ENCODE peak calls at places on chromosome 19, in eight cellular contexts. L, G, Q, U, K, C, I and X are unnamed samples.
A peak's percentile ranks its signal among the peaks of the same experiment; 100 is the strongest.

GRCh38 chr19:15810335-15810734 is 5.1 kb downstream of the OR10H1 start:
- DNase-seq in L (no peak), G (no peak), Q (no peak), U (no peak), K (no peak), C (no peak), I (no peak), X (no peak)

GRCh38 chr19:47663435-47663910 is 49.7 kb upstream of the EHD2 start:
- DNase-seq in L (no peak), G (no peak), Q (no peak), U (no peak), K (no peak), C (peak; percentile 98), I (no peak), X (peak; percentile 85)

GRCh38 chr19:14916848-14917247 is 24.4 kb upstream of the OR7C2 start:
- DNase-seq in L (no peak), G (no peak), Q (no peak), U (no peak), K (no peak), C (no peak), I (no peak), X (no peak)

GRCh38 chr19:12495002-12495802 is 10.6 kb upstream of the ZNF709 start:
- DNase-seq in L (peak; percentile 98), G (peak; percentile 85), Q (peak; percentile 89), U (peak; percentile 82), K (peak; percentile 96), C (peak; percentile 69), I (peak; percentile 92), X (peak; percentile 93)

GRCh38 chr19:10087296-10088061 is 1.4 kb downstream of the SHFL start:
- DNase-seq in L (no peak), G (no peak), Q (no peak), U (no peak), K (no peak), C (no peak), I (no peak), X (no peak)

GRCh38 chr19:57438925-57439324 is 3.8 kb downstream of the ZNF749 start:
- DNase-seq in L (no peak), G (no peak), Q (no peak), U (no peak), K (no peak), C (no peak), I (no peak), X (no peak)

GRCh38 chr19:56272448-56272847 is at the start of gene EDDM13:
- DNase-seq in L (no peak), G (no peak), Q (no peak), U (no peak), K (no peak), C (no peak), I (no peak), X (no peak)

GRCh38 chr19:36051236-36051635 is 2.8 kb downstream of the THAP8 start:
- DNase-seq in L (no peak), G (no peak), Q (no peak), U (no peak), K (peak; percentile 9), C (no peak), I (no peak), X (no peak)

GRCh38 chr19:4596033-4596904 is 36.8 kb upstream of the SEMA6B start:
- DNase-seq in L (no peak), G (no peak), Q (no peak), U (no peak), K (no peak), C (no peak), I (no peak), X (no peak)

GRCh38 chr19:19491321-19492025 is 23.9 kb downstream of the TSSK6 start:
- DNase-seq in L (no peak), G (no peak), Q (no peak), U (no peak), K (no peak), C (no peak), I (no peak), X (no peak)

GRCh38 chr19:47729799-47730520 is 15.4 kb upstream of the NOP53 start:
- DNase-seq in L (peak; percentile 90), G (no peak), Q (no peak), U (no peak), K (no peak), C (no peak), I (no peak), X (no peak)

GRCh38 chr19:16098416-16098768 is 13.3 kb upstream of the RAB8A start:
- DNase-seq in L (no peak), G (no peak), Q (no peak), U (no peak), K (no peak), C (no peak), I (no peak), X (no peak)

GRCh38 chr19:11078893-11079292 is 10.4 kb upstream of the LDLR start:
- DNase-seq in L (no peak), G (no peak), Q (no peak), U (no peak), K (no peak), C (no peak), I (no peak), X (no peak)

GRCh38 chr19:29665826-29666633 is 769 bp downstream of the PLEKHF1 start:
- DNase-seq in L (peak; percentile 89), G (no peak), Q (peak; percentile 34), U (no peak), K (no peak), C (peak; percentile 69), I (no peak), X (peak; percentile 71)

GRCh38 chr19:45470147-45471081 is 2.6 kb downstream of the FOSB start:
- DNase-seq in L (peak; percentile 89), G (no peak), Q (no peak), U (peak; percentile 60), K (peak; percentile 51), C (peak; percentile 62), I (peak; percentile 39), X (peak; percentile 52)

GRCh38 chr19:42216653-42217521 is 590 bp downstream of the DEDD2 start:
- DNase-seq in L (peak; percentile 84), G (no peak), Q (peak; percentile 20), U (no peak), K (no peak), C (peak; percentile 24), I (peak; percentile 30), X (peak; percentile 44)

GRCh38 chr19:10521461-10522216 is 4.4 kb upstream of the S1PR5 start:
- DNase-seq in L (no peak), G (no peak), Q (peak; percentile 50), U (no peak), K (no peak), C (no peak), I (no peak), X (no peak)

GRCh38 chr19:58279925-58280316 is 1.2 kb downstream of the ZNF8 start:
- DNase-seq in L (no peak), G (no peak), Q (no peak), U (no peak), K (no peak), C (no peak), I (no peak), X (no peak)

GRCh38 chr19:5914946-5915781 is 1.1 kb downstream of the CAPS start:
- DNase-seq in L (peak; percentile 75), G (no peak), Q (no peak), U (no peak), K (no peak), C (no peak), I (no peak), X (no peak)